ENCODE peak calls at places on chromosomes 16 and 17, in seven cellular contexts. V, X, K, J, E, Y and A are unnamed samples.

GRCh38 chr16:982152-983043 is 828 bp downstream of the SOX8 start:
- ATAC-seq in V (no peak), X (no peak), K (no peak), J (peak), E (no peak), Y (no peak), A (no peak)

GRCh38 chr16:54266363-54266955 is 20.1 kb downstream of the IRX3 start:
- ATAC-seq in V (no peak), X (peak), K (no peak), J (no peak), E (peak), Y (peak), A (peak)

GRCh38 chr17:37503148-37503547 is 13.5 kb downstream of the DUSP14 start:
- ATAC-seq in V (no peak), X (no peak), K (no peak), J (no peak), E (no peak), Y (no peak), A (no peak)

GRCh38 chr17:38544839-38545209 is 60.9 kb downstream of the SRCIN1 start:
- ATAC-seq in V (peak), X (no peak), K (no peak), J (no peak), E (no peak), Y (no peak), A (no peak)

GRCh38 chr16:73028263-73028662 is 19.7 kb downstream of the ZFHX3 start:
- ATAC-seq in V (no peak), X (no peak), K (no peak), J (no peak), E (no peak), Y (no peak), A (no peak)

GRCh38 chr16:29310852-29311314 is 95.6 kb downstream of the NPIPB11 start:
- ATAC-seq in V (no peak), X (peak), K (no peak), J (no peak), E (peak), Y (peak), A (no peak)

GRCh38 chr17:49995055-49995738 is at the start of gene DLX3:
- ATAC-seq in V (peak), X (peak), K (no peak), J (no peak), E (peak), Y (peak), A (peak)

GRCh38 chr17:20784100-20784665 is 204.7 kb downstream of the CDRT15L2 start:
- ATAC-seq in V (peak), X (no peak), K (no peak), J (peak), E (no peak), Y (no peak), A (no peak)

GRCh38 chr17:4536742-4537411 is 18.3 kb downstream of the MYBBP1A start:
- ATAC-seq in V (no peak), X (peak), K (no peak), J (no peak), E (peak), Y (peak), A (peak)

GRCh38 chr17:6753006-6753445 is 2.8 kb upstream of the XAF1 start:
- ATAC-seq in V (no peak), X (peak), K (peak), J (peak), E (peak), Y (peak), A (peak)

GRCh38 chr17:47875011-47875471 is 21.0 kb upstream of the SP2 start:
- ATAC-seq in V (peak), X (no peak), K (no peak), J (no peak), E (no peak), Y (no peak), A (no peak)

GRCh38 chr16:22358000-22358399 is 16.4 kb downstream of the CDR2 start:
- ATAC-seq in V (no peak), X (no peak), K (peak), J (peak), E (no peak), Y (no peak), A (no peak)

GRCh38 chr17:15742921-15743320 is 10.8 kb downstream of the TBC1D26 start:
- ATAC-seq in V (no peak), X (no peak), K (no peak), J (no peak), E (no peak), Y (no peak), A (no peak)

GRCh38 chr17:28397687-28398279 is 8.2 kb downstream of the SLC46A1 start:
- ATAC-seq in V (peak), X (peak), K (no peak), J (no peak), E (peak), Y (no peak), A (no peak)

GRCh38 chr16:3503513-3503912 is 2.7 kb downstream of the CLUAP1 start:
- ATAC-seq in V (no peak), X (no peak), K (peak), J (peak), E (no peak), Y (no peak), A (no peak)

GRCh38 chr17:48456584-48456983 is 26.6 kb upstream of the SKAP1 start:
- ATAC-seq in V (peak), X (no peak), K (peak), J (no peak), E (no peak), Y (no peak), A (no peak)

GRCh38 chr16:69855587-69855986 is 93.5 kb downstream of the WWP2 start:
- ATAC-seq in V (no peak), X (no peak), K (no peak), J (no peak), E (no peak), Y (no peak), A (no peak)

GRCh38 chr17:59427425-59427921 is 96.0 kb downstream of the YPEL2 start:
- ATAC-seq in V (no peak), X (no peak), K (peak), J (peak), E (peak), Y (no peak), A (peak)

GRCh38 chr16:3305109-3306068 is at the start of the genes TIGD7 and ZNF75A:
- ATAC-seq in V (peak), X (peak), K (peak), J (peak), E (peak), Y (peak), A (peak)

GRCh38 chr16:57809843-57810196 is 7.5 kb upstream of the KIFC3 start:
- ATAC-seq in V (peak), X (no peak), K (peak), J (no peak), E (no peak), Y (no peak), A (no peak)

GRCh38 chr16:55835578-55835977 is 2.7 kb upstream of the CES1 start:
- ATAC-seq in V (no peak), X (peak), K (no peak), J (no peak), E (peak), Y (peak), A (peak)

GRCh38 chr17:42472709-42473521 is 14.2 kb downstream of the ATP6V0A1 start:
- ATAC-seq in V (peak), X (no peak), K (no peak), J (no peak), E (no peak), Y (no peak), A (peak)

GRCh38 chr16:85423186-85423550 is 190.0 kb upstream of the GSE1 start:
- ATAC-seq in V (peak), X (no peak), K (no peak), J (no peak), E (no peak), Y (no peak), A (no peak)

GRCh38 chr16:48321307-48322036 is 63.7 kb downstream of the SIAH1 start:
- ATAC-seq in V (no peak), X (no peak), K (no peak), J (no peak), E (no peak), Y (no peak), A (no peak)

GRCh38 chr17:10063730-10064221 is 134.6 kb downstream of the GAS7 start:
- ATAC-seq in V (no peak), X (peak), K (no peak), J (no peak), E (peak), Y (no peak), A (peak)

GRCh38 chr16:53822936-53823529 is 119.1 kb downstream of the FTO start:
- ATAC-seq in V (no peak), X (no peak), K (peak), J (peak), E (no peak), Y (no peak), A (no peak)

GRCh38 chr16:4487955-4488481 is 11.8 kb downstream of the HMOX2 start:
- ATAC-seq in V (no peak), X (peak), K (peak), J (peak), E (peak), Y (no peak), A (no peak)

GRCh38 chr16:10622036-10622921 is 41.9 kb upstream of the EMP2 start:
- ATAC-seq in V (peak), X (peak), K (no peak), J (no peak), E (peak), Y (no peak), A (no peak)